ENCODE peak calls at places on chromosomes 13 and 19, in nine cellular contexts. A, Z, R, E, L, V, P, M and G are unnamed samples.

GRCh38 chr19:3276341-3276799 is 51.9 kb downstream of the CELF5 start:
- DNase-seq in A (peak), P (peak), R (peak), E (no peak), M (peak), L (peak), Z (peak), V (no peak), G (no peak)

GRCh38 chr19:52991484-52991883 is 22.2 kb upstream of the ERVV-1 start:
- DNase-seq in V (no peak), L (peak), E (no peak), Z (no peak), R (no peak), A (no peak), M (no peak), P (no peak), G (no peak)

GRCh38 chr13:48042889-48043288 is 5.4 kb downstream of the NUDT15 start:
- DNase-seq in E (no peak), A (no peak), R (no peak), V (no peak), L (no peak), M (no peak), P (no peak), Z (no peak), G (no peak)

GRCh38 chr19:9406798-9407352 is 28.5 kb downstream of the ZNF266 start:
- DNase-seq in L (no peak), Z (peak), P (peak), R (peak), V (no peak), A (peak), E (peak), M (peak), G (peak)

GRCh38 chr19:29547981-29548380 is 22.2 kb downstream of the VSTM2B start:
- DNase-seq in P (no peak), V (peak), M (no peak), A (no peak), E (no peak), L (no peak), Z (no peak), R (no peak), G (no peak)

GRCh38 chr13:106570354-106570822 is 2.5 kb upstream of the ARGLU1 start:
- DNase-seq in Z (peak), V (peak), R (peak), M (no peak), P (peak), A (peak), E (no peak), L (peak), G (peak)

GRCh38 chr13:112891477-112892401 is 77.3 kb upstream of the MCF2L start:
- DNase-seq in Z (peak), M (peak), E (no peak), V (no peak), P (peak), A (no peak), R (no peak), L (no peak), G (no peak)

GRCh38 chr13:26280822-26281221 is 26.9 kb downstream of the CDK8 start:
- DNase-seq in A (no peak), V (no peak), M (no peak), Z (no peak), R (no peak), P (no peak), E (no peak), L (peak), G (no peak)

GRCh38 chr13:113441661-113442060 is 11.6 kb downstream of the ADPRHL1 start:
- DNase-seq in Z (no peak), A (no peak), P (no peak), L (no peak), E (no peak), V (peak), M (no peak), R (no peak), G (no peak)

GRCh38 chr19:51098366-51099069 is 9.7 kb downstream of the CTU1 start:
- DNase-seq in R (peak), P (no peak), A (peak), E (no peak), V (no peak), L (no peak), M (peak), Z (peak), G (peak)

GRCh38 chr13:110070046-110070445 is 236.9 kb downstream of the COL4A1 start:
- DNase-seq in R (no peak), M (no peak), Z (no peak), E (no peak), L (no peak), A (no peak), P (no peak), V (no peak), G (no peak)

GRCh38 chr13:73874460-73874859 is 259.7 kb downstream of the KLF12 start:
- DNase-seq in M (no peak), A (no peak), Z (no peak), L (no peak), E (no peak), V (no peak), P (no peak), R (no peak), G (no peak)

GRCh38 chr13:36108342-36108741 is 22.8 kb downstream of the DCLK1 start:
- DNase-seq in M (no peak), L (no peak), E (no peak), Z (no peak), V (no peak), A (no peak), P (no peak), R (no peak), G (no peak)

GRCh38 chr19:49145485-49146407 is 9.4 kb downstream of the HRC start:
- DNase-seq in R (peak), M (peak), V (peak), L (peak), A (peak), E (peak), P (peak), Z (peak), G (peak)

GRCh38 chr13:109999659-110000533 is 213.5 kb upstream of the IRS2 start:
- DNase-seq in A (no peak), L (no peak), E (no peak), V (no peak), Z (no peak), R (no peak), M (no peak), P (no peak), G (no peak)

GRCh38 chr13:85528578-85529215 is 270.5 kb downstream of the SLITRK6 start:
- DNase-seq in V (no peak), A (no peak), P (no peak), M (no peak), E (no peak), Z (no peak), L (peak), R (no peak), G (no peak)

GRCh38 chr13:73898276-73898675 is 235.9 kb downstream of the KLF12 start:
- DNase-seq in P (no peak), L (no peak), A (no peak), Z (no peak), R (no peak), V (no peak), M (peak), E (no peak), G (no peak)

GRCh38 chr13:113646921-113647340 is 11.1 kb downstream of the ATP4B start:
- DNase-seq in Z (no peak), E (peak), M (no peak), V (peak), P (peak), A (no peak), R (no peak), L (no peak), G (no peak)

GRCh38 chr19:12757544-12758274 is 6.1 kb downstream of the BEST2 start:
- DNase-seq in V (peak), Z (peak), A (peak), M (peak), P (peak), L (peak), R (peak), E (peak), G (peak)